ENCODE peak calls at places on chromosomes 13 and 19, in four cellular contexts. S is CD8-positive, alpha-beta memory T cell; G is effector CD4-positive, alpha-beta T cell; B is renal cortical epithelial cell. R is an unnamed sample.

GRCh38 chr19:15529774-15530372 is 21.5 kb downstream of the CYP4F22 start:
- DNase-seq in S (no peak), G (no peak), B (no peak), R (no peak)

GRCh38 chr19:32238076-32238475 is 107.3 kb upstream of the ZNF507 start:
- DNase-seq in S (no peak), G (no peak), B (no peak), R (no peak)

GRCh38 chr19:29121684-29122083 is 91.3 kb downstream of the UQCRFS1 start:
- DNase-seq in S (no peak), G (no peak), B (peak), R (no peak)

GRCh38 chr19:46772170-46773017 is 16.0 kb downstream of the SLC1A5 start:
- DNase-seq in S (no peak), G (no peak), B (no peak), R (no peak)

GRCh38 chr13:79406597-79406908 is 498 bp upstream of the RBM26 start:
- DNase-seq in S (no peak), G (no peak), B (no peak), R (no peak)

GRCh38 chr13:36912983-36913382 is 7.1 kb downstream of the SMAD9 start:
- DNase-seq in S (no peak), G (no peak), B (no peak), R (no peak)

GRCh38 chr13:27001705-27002104 is 169.9 kb downstream of the USP12 start:
- DNase-seq in S (no peak), G (no peak), B (no peak), R (no peak)

GRCh38 chr13:26011208-26011573 is 40.6 kb downstream of the SHISA2 start:
- DNase-seq in S (no peak), G (no peak), B (no peak), R (no peak)

GRCh38 chr13:46803586-46803985 is 6.6 kb upstream of the ESD start:
- DNase-seq in S (no peak), G (no peak), B (no peak), R (no peak)

GRCh38 chr19:48102870-48103751 is 7.5 kb downstream of the PLA2G4C start:
- DNase-seq in S (no peak), G (peak), B (peak), R (peak)

GRCh38 chr19:51354742-51355148 is 11.4 kb downstream of the ETFB start:
- DNase-seq in S (peak), G (no peak), B (no peak), R (no peak)